ENCODE peak calls at places on chromosomes 2 and 18, in seven cellular contexts. W is EL, L is posterior cingulate gyrus, E is progenitor cell of endocrine pancreas, O is left ventricle myocardium inferior, U is M059J, H is T follicular helper cell. V is an unnamed sample.

GRCh38 chr18:6069539-6069938 is 174.2 kb upstream of the TMEM200C start:
- DNase-seq in W (no peak), L (peak), E (no peak), O (no peak), U (peak), H (no peak), V (no peak)

GRCh38 chr18:57447154-57447621 is 12.0 kb downstream of the ONECUT2 start:
- DNase-seq in W (peak), L (peak), E (peak), O (no peak), U (no peak), H (no peak), V (no peak)

GRCh38 chr18:3836937-3837336 is 387.0 kb downstream of the TGIF1 start:
- DNase-seq in W (no peak), L (no peak), E (no peak), O (no peak), U (no peak), H (no peak), V (no peak)

GRCh38 chr2:218289639-218290315 is 2.5 kb downstream of the TMBIM1 start:
- DNase-seq in W (no peak), L (no peak), E (no peak), O (no peak), U (no peak), H (no peak), V (no peak)

GRCh38 chr2:232537079-232537478 is 2.4 kb upstream of the CHRNG start:
- DNase-seq in W (no peak), L (peak), E (no peak), O (peak), U (no peak), H (no peak), V (no peak)

GRCh38 chr2:74007120-74007519 is 22.4 kb downstream of the TET3 start:
- DNase-seq in W (no peak), L (no peak), E (no peak), O (no peak), U (no peak), H (no peak), V (no peak)

GRCh38 chr2:36296798-36297197 is 58.8 kb upstream of the CRIM1 start:
- DNase-seq in W (no peak), L (no peak), E (no peak), O (no peak), U (no peak), H (no peak), V (no peak)

GRCh38 chr2:169222665-169223064 is 139.7 kb downstream of the LRP2 start:
- DNase-seq in W (peak), L (no peak), E (no peak), O (no peak), U (peak), H (no peak), V (no peak)

GRCh38 chr2:153287109-153287801 is 191.3 kb downstream of the RPRM start:
- DNase-seq in W (no peak), L (peak), E (peak), O (no peak), U (peak), H (no peak), V (no peak)

GRCh38 chr2:28400434-28400833 is 7.8 kb downstream of the FOSL2 start:
- DNase-seq in W (no peak), L (peak), E (no peak), O (no peak), U (no peak), H (no peak), V (no peak)

GRCh38 chr18:22207022-22207758 is 37.8 kb downstream of the GATA6 start:
- DNase-seq in W (no peak), L (no peak), E (no peak), O (no peak), U (no peak), H (no peak), V (no peak)

V was measured in AG09309.